ENCODE peak calls at places on chromosome 11, in nine cellular contexts. W, M, T, K, H, J, N, L and X are unnamed samples.

GRCh38 chr11:44627911-44628729 is 62.7 kb downstream of the CD82 start:
- DNase-seq in W (peak), K (peak), T (peak), M (peak), H (peak), N (peak), J (no peak), L (peak), X (peak)

GRCh38 chr11:80627364-80627763 is 1186.5 kb upstream of the TENM4 start:
- DNase-seq in L (no peak), H (no peak), N (no peak), K (no peak), T (no peak), J (no peak), M (no peak), W (no peak), X (no peak)

GRCh38 chr11:132312161-132312560 is 941.7 kb downstream of the NTM start:
- DNase-seq in M (no peak), K (no peak), W (no peak), L (no peak), H (peak), J (peak), T (no peak), N (no peak), X (no peak)

GRCh38 chr11:111798279-111798678 is 32.1 kb upstream of the PPP2R1B start:
- DNase-seq in N (no peak), J (no peak), L (no peak), T (peak), H (no peak), M (no peak), K (no peak), W (no peak), X (no peak)

GRCh38 chr11:26254378-26254777 is 77.6 kb upstream of the ANO3 start:
- DNase-seq in M (no peak), W (no peak), H (no peak), L (no peak), K (no peak), J (no peak), T (no peak), N (no peak), X (no peak)

GRCh38 chr11:57787920-57788716 is 26.5 kb downstream of the CTNND1 start:
- DNase-seq in T (peak), W (no peak), N (no peak), H (no peak), L (no peak), K (no peak), M (peak), J (no peak), X (no peak)

GRCh38 chr11:80617156-80617555 is 1176.3 kb upstream of the TENM4 start:
- DNase-seq in H (no peak), T (no peak), N (no peak), W (no peak), J (no peak), L (no peak), K (no peak), M (no peak), X (no peak)

GRCh38 chr11:2762031-2762380 is 62.2 kb upstream of the KCNQ1OT1 start:
- DNase-seq in M (no peak), J (no peak), W (no peak), K (no peak), H (no peak), L (no peak), T (no peak), N (no peak), X (no peak)

GRCh38 chr11:1077033-1077416 is 2.4 kb downstream of the MUC2 start:
- DNase-seq in L (no peak), H (no peak), T (no peak), N (no peak), J (no peak), W (no peak), K (no peak), M (no peak), X (no peak)

GRCh38 chr11:28343304-28344233 is 235.4 kb downstream of the METTL15 start:
- DNase-seq in M (no peak), H (no peak), J (peak), L (peak), W (no peak), N (no peak), T (no peak), K (no peak), X (no peak)

GRCh38 chr11:61554172-61554988 is 26.5 kb downstream of the SYT7 start:
- DNase-seq in L (no peak), J (no peak), T (no peak), N (no peak), W (no peak), M (no peak), K (no peak), H (no peak), X (no peak)

GRCh38 chr11:64060861-64061444 is 25.2 kb downstream of the FLRT1 start:
- DNase-seq in W (no peak), L (peak), H (peak), N (peak), K (peak), T (peak), M (peak), J (no peak), X (peak)

GRCh38 chr11:14969922-14970323 is 2.2 kb downstream of the CALCA start:
- DNase-seq in L (no peak), W (no peak), M (no peak), N (no peak), K (no peak), T (no peak), H (peak), J (no peak), X (peak)

GRCh38 chr11:40094954-40095353 is 1364.5 kb downstream of the LRRC4C start:
- DNase-seq in T (no peak), N (no peak), K (no peak), J (no peak), H (no peak), W (no peak), M (no peak), L (no peak), X (no peak)

GRCh38 chr11:11992257-11992690 is 16.2 kb downstream of the DKK3 start:
- DNase-seq in J (no peak), N (no peak), H (no peak), W (no peak), T (peak), K (no peak), L (no peak), M (no peak), X (no peak)

GRCh38 chr11:60169264-60169915 is 13.5 kb downstream of the MS4A6A start:
- DNase-seq in T (no peak), H (no peak), K (no peak), N (peak), W (no peak), J (no peak), L (no peak), M (no peak), X (no peak)

GRCh38 chr11:38476808-38477565 is 1879.0 kb upstream of the RAG2 start:
- DNase-seq in T (no peak), W (no peak), M (no peak), N (no peak), J (no peak), H (no peak), L (peak), K (no peak), X (no peak)

GRCh38 chr11:76792505-76793264 is 9.5 kb downstream of the TSKU start:
- DNase-seq in H (no peak), T (no peak), M (no peak), W (no peak), N (no peak), L (no peak), J (no peak), K (no peak), X (no peak)

GRCh38 chr11:95647355-95647754 is 142.2 kb downstream of the FAM76B start:
- DNase-seq in M (no peak), K (no peak), W (no peak), T (no peak), L (no peak), J (no peak), H (no peak), N (no peak), X (no peak)

GRCh38 chr11:79626135-79626748 is 185.4 kb upstream of the TENM4 start:
- DNase-seq in H (no peak), K (no peak), N (no peak), L (no peak), M (no peak), W (no peak), J (no peak), T (no peak), X (no peak)

GRCh38 chr11:113470233-113470632 is 5.0 kb downstream of the DRD2 start:
- DNase-seq in H (no peak), M (no peak), N (peak), J (no peak), K (no peak), T (no peak), L (no peak), W (no peak), X (no peak)

GRCh38 chr11:69216609-69217008 is 60.9 kb downstream of the SMIM38 start:
- DNase-seq in J (no peak), M (no peak), W (no peak), N (no peak), H (no peak), T (no peak), L (no peak), K (no peak), X (no peak)

GRCh38 chr11:128379587-128380279 is 207.6 kb downstream of the ETS1 start:
- DNase-seq in M (no peak), W (no peak), L (no peak), J (no peak), N (no peak), K (no peak), H (no peak), T (no peak), X (peak)

GRCh38 chr11:85029964-85030363 is 597.2 kb downstream of the DLG2 start:
- DNase-seq in N (no peak), K (no peak), J (no peak), M (no peak), L (no peak), T (no peak), W (no peak), H (peak), X (no peak)

GRCh38 chr11:130915556-130916237 is 582 bp downstream of the SNX19 start:
- DNase-seq in L (no peak), M (no peak), N (peak), T (no peak), H (peak), J (no peak), K (no peak), W (no peak), X (no peak)

GRCh38 chr11:73838443-73839122 is 38.1 kb downstream of the COA4 start:
- DNase-seq in K (no peak), T (peak), M (no peak), W (no peak), J (no peak), L (peak), N (no peak), H (no peak), X (no peak)

GRCh38 chr11:2932850-2933251 is 3.6 kb upstream of the PHLDA2 start:
- DNase-seq in J (no peak), T (no peak), H (no peak), N (no peak), W (no peak), K (no peak), M (no peak), L (no peak), X (no peak)

GRCh38 chr11:30342736-30343166 is 19.8 kb downstream of the ARL14EP start:
- DNase-seq in T (peak), H (no peak), W (no peak), M (peak), K (no peak), L (no peak), N (no peak), J (no peak), X (no peak)

GRCh38 chr11:69910519-69911309 is 91.5 kb upstream of the FGF3 start:
- DNase-seq in K (no peak), J (no peak), W (no peak), H (no peak), N (no peak), T (no peak), M (no peak), L (no peak), X (no peak)

GRCh38 chr11:132036751-132037466 is 666.5 kb downstream of the NTM start:
- DNase-seq in T (no peak), W (no peak), M (no peak), J (no peak), H (no peak), N (no peak), L (no peak), K (no peak), X (no peak)

GRCh38 chr11:47249378-47249715 is 733 bp upstream of the ACP2 start:
- DNase-seq in H (no peak), W (no peak), J (no peak), L (no peak), M (no peak), K (no peak), T (no peak), N (no peak), X (no peak)

GRCh38 chr11:122048401-122048800 is 67.6 kb downstream of the BLID start:
- DNase-seq in M (no peak), T (no peak), N (no peak), H (no peak), K (no peak), W (no peak), J (no peak), L (no peak), X (no peak)